ENCODE peak calls at places on chromosomes 13 and 19, in eight cellular contexts. One of them, this sample, is unnamed.

GRCh38 chr19:1449467-1450442 is at the start of gene APC2:
- DNase-seq in CD8-positive, alpha-beta T cell: no peak
- DNase-seq in A673: peak; percentile 84
- DNase-seq in AG04449: no peak
- DNase-seq in DND-41: peak; percentile 57
- DNase-seq in pancreas: no peak
- DNase-seq in breast epithelium: no peak
- DNase-seq in uterus: no peak
- DNase-seq in this sample: peak; percentile 95

GRCh38 chr13:98921786-98922185 is 56.1 kb downstream of the DOCK9 start:
- DNase-seq in A673: no peak
- DNase-seq in DND-41: no peak
- DNase-seq in CD8-positive, alpha-beta T cell: no peak
- DNase-seq in pancreas: no peak
- DNase-seq in AG04449: no peak
- DNase-seq in uterus: no peak
- DNase-seq in breast epithelium: no peak
- DNase-seq in this sample: no peak

GRCh38 chr13:101767096-101767495 is 314.6 kb downstream of the ITGBL1 start:
- DNase-seq in A673: no peak
- DNase-seq in CD8-positive, alpha-beta T cell: no peak
- DNase-seq in AG04449: no peak
- DNase-seq in breast epithelium: no peak
- DNase-seq in uterus: no peak
- DNase-seq in pancreas: no peak
- DNase-seq in DND-41: no peak
- DNase-seq in this sample: no peak

GRCh38 chr19:54684537-54684936 is 21.8 kb downstream of the LILRB4 start:
- DNase-seq in breast epithelium: no peak
- DNase-seq in DND-41: peak; percentile 78
- DNase-seq in uterus: no peak
- DNase-seq in pancreas: no peak
- DNase-seq in CD8-positive, alpha-beta T cell: no peak
- DNase-seq in A673: peak; percentile 55
- DNase-seq in AG04449: no peak
- DNase-seq in this sample: no peak

GRCh38 chr13:24995225-24995804 is 100.6 kb upstream of the PABPC3 start:
- DNase-seq in uterus: no peak
- DNase-seq in AG04449: peak; percentile 45
- DNase-seq in A673: peak; percentile 92
- DNase-seq in CD8-positive, alpha-beta T cell: no peak
- DNase-seq in breast epithelium: no peak
- DNase-seq in pancreas: peak; percentile 58
- DNase-seq in DND-41: peak; percentile 71
- DNase-seq in this sample: peak; percentile 70

GRCh38 chr13:27359203-27359821 is 65.1 kb upstream of the GTF3A start:
- DNase-seq in pancreas: peak; percentile 74
- DNase-seq in A673: peak; percentile 68
- DNase-seq in breast epithelium: peak; percentile 63
- DNase-seq in CD8-positive, alpha-beta T cell: peak; percentile 35
- DNase-seq in DND-41: peak; percentile 61
- DNase-seq in AG04449: no peak
- DNase-seq in uterus: peak; percentile 67
- DNase-seq in this sample: peak; percentile 75

GRCh38 chr19:38228005-38228377 is 4.0 kb upstream of the DPF1 start:
- DNase-seq in breast epithelium: no peak
- DNase-seq in CD8-positive, alpha-beta T cell: no peak
- DNase-seq in uterus: no peak
- DNase-seq in pancreas: no peak
- DNase-seq in AG04449: no peak
- DNase-seq in A673: no peak
- DNase-seq in DND-41: no peak
- DNase-seq in this sample: peak; percentile 73

GRCh38 chr13:105446197-105446596 is 1089.3 kb downstream of the EFNB2 start:
- DNase-seq in CD8-positive, alpha-beta T cell: no peak
- DNase-seq in DND-41: no peak
- DNase-seq in pancreas: no peak
- DNase-seq in uterus: no peak
- DNase-seq in A673: no peak
- DNase-seq in AG04449: no peak
- DNase-seq in breast epithelium: no peak
- DNase-seq in this sample: no peak

GRCh38 chr19:5293607-5294089 is 47.0 kb downstream of the PTPRS start:
- DNase-seq in uterus: peak; percentile 43
- DNase-seq in AG04449: no peak
- DNase-seq in DND-41: no peak
- DNase-seq in A673: peak; percentile 75
- DNase-seq in breast epithelium: no peak
- DNase-seq in CD8-positive, alpha-beta T cell: no peak
- DNase-seq in pancreas: no peak
- DNase-seq in this sample: peak; percentile 83

GRCh38 chr19:20558011-20558410 is 7.6 kb downstream of the ZNF737 start:
- DNase-seq in DND-41: no peak
- DNase-seq in CD8-positive, alpha-beta T cell: no peak
- DNase-seq in breast epithelium: no peak
- DNase-seq in AG04449: no peak
- DNase-seq in uterus: no peak
- DNase-seq in A673: no peak
- DNase-seq in pancreas: no peak
- DNase-seq in this sample: peak; percentile 49

DNA sequence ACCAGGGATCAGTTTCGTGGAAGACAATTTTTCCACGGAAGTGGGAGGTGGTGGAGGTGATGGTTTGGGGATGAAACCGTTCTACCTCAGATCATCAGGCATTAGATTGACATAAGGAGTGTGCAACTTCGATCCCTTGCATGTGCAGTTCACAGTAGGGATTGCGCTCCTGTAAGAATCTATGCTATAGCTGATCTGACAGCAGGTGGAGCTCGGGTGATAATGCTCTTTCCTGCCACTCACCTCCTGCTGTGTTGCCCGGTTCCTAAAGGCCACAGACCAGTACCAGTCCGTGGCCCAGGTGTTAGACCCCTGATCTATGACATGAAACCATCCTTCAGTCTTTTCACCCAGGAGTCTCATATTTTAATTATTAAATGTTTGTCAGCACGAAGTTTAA is 4.0 kb downstream of the ZNF302 start:
- DNase-seq in uterus: no peak
- DNase-seq in CD8-positive, alpha-beta T cell: no peak
- DNase-seq in A673: no peak
- DNase-seq in DND-41: no peak
- DNase-seq in AG04449: no peak
- DNase-seq in pancreas: no peak
- DNase-seq in breast epithelium: no peak
- DNase-seq in this sample: no peak
- H3K4me3 ChIP-seq in uterus: no peak overlapping the region
- H3K4me3 ChIP-seq in CD8-positive, alpha-beta T cell: no peak overlapping the region
- H3K4me3 ChIP-seq in A673: no peak overlapping the region
- H3K4me3 ChIP-seq in DND-41: no peak overlapping the region
- H3K4me3 ChIP-seq in AG04449: no peak overlapping the region
- H3K4me3 ChIP-seq in pancreas: no peak overlapping the region
- H3K4me3 ChIP-seq in breast epithelium: no peak overlapping the region
- H3K4me3 ChIP-seq in this sample: no peak overlapping the region

GRCh38 chr19:48445256-48445605 is 552 bp upstream of the GRWD1 start:
- DNase-seq in uterus: no peak
- DNase-seq in AG04449: peak; percentile 78
- DNase-seq in DND-41: peak; percentile 23
- DNase-seq in breast epithelium: no peak
- DNase-seq in A673: peak; percentile 89
- DNase-seq in CD8-positive, alpha-beta T cell: no peak
- DNase-seq in pancreas: no peak
- DNase-seq in this sample: peak; percentile 69
- TF ChIP-seq CTCF in uterus: peak; percentile 79
- TF ChIP-seq CTCF in AG04449: peak; percentile 75
- TF ChIP-seq CTCF in DND-41: peak; percentile 48
- TF ChIP-seq CTCF in breast epithelium: peak; percentile 60
- TF ChIP-seq CTCF in A673: peak; percentile 28
- TF ChIP-seq CTCF in CD8-positive, alpha-beta T cell: no peak
- TF ChIP-seq CTCF in pancreas: no peak
- TF ChIP-seq CTCF in this sample: peak; percentile 71

GRCh38 chr19:23558541-23558940 is 128.5 kb downstream of the ZNF675 start:
- DNase-seq in breast epithelium: no peak
- DNase-seq in CD8-positive, alpha-beta T cell: no peak
- DNase-seq in DND-41: no peak
- DNase-seq in pancreas: no peak
- DNase-seq in A673: no peak
- DNase-seq in uterus: no peak
- DNase-seq in AG04449: no peak
- DNase-seq in this sample: no peak
- H3K4me3 ChIP-seq in breast epithelium: no peak overlapping the region
- H3K4me3 ChIP-seq in CD8-positive, alpha-beta T cell: no peak overlapping the region
- H3K4me3 ChIP-seq in DND-41: no peak overlapping the region
- H3K4me3 ChIP-seq in pancreas: no peak overlapping the region
- H3K4me3 ChIP-seq in A673: no peak overlapping the region
- H3K4me3 ChIP-seq in uterus: no peak overlapping the region
- H3K4me3 ChIP-seq in AG04449: no peak overlapping the region
- H3K4me3 ChIP-seq in this sample: no peak overlapping the region

GRCh38 chr19:32336259-32337111 is 8.9 kb upstream of the ZNF507 start:
- DNase-seq in pancreas: no peak
- DNase-seq in uterus: peak; percentile 49
- DNase-seq in CD8-positive, alpha-beta T cell: no peak
- DNase-seq in breast epithelium: no peak
- DNase-seq in DND-41: no peak
- DNase-seq in AG04449: peak; percentile 12
- DNase-seq in A673: peak; percentile 17
- DNase-seq in this sample: no peak
- TF ChIP-seq CTCF in pancreas: no peak
- TF ChIP-seq CTCF in uterus: no peak
- TF ChIP-seq CTCF in CD8-positive, alpha-beta T cell: no peak
- TF ChIP-seq CTCF in breast epithelium: no peak
- TF ChIP-seq CTCF in DND-41: no peak
- TF ChIP-seq CTCF in AG04449: no peak
- TF ChIP-seq CTCF in A673: peak; percentile 23
- TF ChIP-seq CTCF in this sample: no peak

GRCh38 chr19:49064768-49065611 is at the start of gene NTF4:
- DNase-seq in AG04449: no peak
- DNase-seq in uterus: no peak
- DNase-seq in DND-41: no peak
- DNase-seq in pancreas: peak; percentile 29
- DNase-seq in A673: peak; percentile 40
- DNase-seq in CD8-positive, alpha-beta T cell: no peak
- DNase-seq in breast epithelium: no peak
- DNase-seq in this sample: peak; percentile 69

GRCh38 chr19:49061445-49061844 is 3.2 kb downstream of the NTF4 start:
- DNase-seq in breast epithelium: no peak
- DNase-seq in AG04449: no peak
- DNase-seq in A673: no peak
- DNase-seq in DND-41: no peak
- DNase-seq in pancreas: no peak
- DNase-seq in CD8-positive, alpha-beta T cell: no peak
- DNase-seq in uterus: no peak
- DNase-seq in this sample: no peak

GRCh38 chr19:49065905-49066512 is 1.4 kb upstream of the NTF4 start:
- DNase-seq in breast epithelium: no peak
- DNase-seq in pancreas: no peak
- DNase-seq in uterus: no peak
- DNase-seq in AG04449: no peak
- DNase-seq in CD8-positive, alpha-beta T cell: no peak
- DNase-seq in A673: no peak
- DNase-seq in DND-41: no peak
- DNase-seq in this sample: no peak

GRCh38 chr19:49061000-49061399 is 3.5 kb upstream of the CGB7 start:
- DNase-seq in A673: no peak
- DNase-seq in CD8-positive, alpha-beta T cell: no peak
- DNase-seq in uterus: no peak
- DNase-seq in DND-41: no peak
- DNase-seq in pancreas: no peak
- DNase-seq in breast epithelium: no peak
- DNase-seq in AG04449: no peak
- DNase-seq in this sample: no peak

DNA sequence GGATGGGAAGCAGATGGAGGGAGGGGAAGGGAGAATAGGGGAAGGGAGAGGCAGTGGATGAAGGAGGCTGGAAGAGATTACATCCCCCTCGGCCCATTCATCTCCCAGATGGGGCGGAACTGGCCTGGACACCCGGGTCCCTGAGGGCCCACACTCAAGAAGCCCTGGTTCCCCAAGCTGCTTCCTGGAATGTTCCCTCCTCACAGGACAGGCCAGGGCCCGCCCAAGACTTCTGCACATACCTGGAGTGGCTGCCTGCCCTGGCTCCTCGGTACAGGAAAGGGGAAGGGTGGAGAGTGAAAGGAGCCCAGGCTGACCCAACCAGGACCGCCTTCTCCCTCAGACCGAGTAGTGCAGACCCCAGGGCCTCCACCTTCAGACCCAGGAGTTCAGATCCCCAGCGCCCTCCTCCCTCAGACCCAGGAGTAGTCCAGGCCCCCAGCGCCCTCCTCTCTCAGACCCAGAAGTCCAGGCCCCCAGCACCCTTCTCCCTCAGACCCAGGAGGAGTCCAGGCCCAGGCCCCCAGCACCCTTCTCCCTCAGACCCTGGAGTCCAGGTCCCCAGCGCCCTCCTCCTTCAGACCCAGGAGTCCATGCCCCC is 489 bp downstream of the NTF4 start:
- DNase-seq in CD8-positive, alpha-beta T cell: no peak
- DNase-seq in DND-41: no peak
- DNase-seq in breast epithelium: no peak
- DNase-seq in A673: no peak
- DNase-seq in uterus: no peak
- DNase-seq in AG04449: no peak
- DNase-seq in pancreas: no peak
- DNase-seq in this sample: no peak
- H3K4me3 ChIP-seq in CD8-positive, alpha-beta T cell: no peak overlapping the region
- H3K4me3 ChIP-seq in DND-41: no peak overlapping the region
- H3K4me3 ChIP-seq in breast epithelium: no peak overlapping the region
- H3K4me3 ChIP-seq in A673: peak overlapping the region; percentile 45
- H3K4me3 ChIP-seq in uterus: no peak overlapping the region
- H3K4me3 ChIP-seq in AG04449: peak overlapping the region; percentile 43
- H3K4me3 ChIP-seq in pancreas: no peak overlapping the region
- H3K4me3 ChIP-seq in this sample: no peak overlapping the region

This sample was measured in BE2C.